ENCODE peak calls at places on chromosomes 11 and 22, in six cellular contexts. Z is tibial artery, S is A172, J is ureter, N is NCI-H1048, Y is nephron progenitor cell. T is an unnamed sample.

GRCh38 chr22:27719535-27720227 is 81.9 kb downstream of the MN1 start:
- DNase-seq in Z (no peak), S (peak; percentile 48), J (peak; percentile 52), N (no peak), Y (no peak), T (no peak)

GRCh38 chr11:12066056-12066798 is 44.2 kb upstream of the MICAL2 start:
- DNase-seq in Z (no peak), S (peak; percentile 100), J (peak; percentile 75), N (no peak), Y (no peak), T (no peak)

GRCh38 chr11:74449369-74449931 is 17.9 kb downstream of the KCNE3 start:
- DNase-seq in Z (no peak), S (peak; percentile 84), J (peak; percentile 57), N (peak; percentile 42), Y (peak; percentile 21), T (peak; percentile 83)

GRCh38 chr11:1279674-1280055 is 29.8 kb downstream of the TOLLIP start:
- DNase-seq in Z (no peak), S (no peak), J (no peak), N (no peak), Y (no peak), T (no peak)

GRCh38 chr11:71239581-71239980 is 12.8 kb downstream of the SHANK2 start:
- DNase-seq in Z (no peak), S (no peak), J (no peak), N (no peak), Y (no peak), T (no peak)

GRCh38 chr22:48177591-48177990 is 1415.1 kb downstream of the TBC1D22A start:
- DNase-seq in Z (no peak), S (no peak), J (no peak), N (no peak), Y (no peak), T (no peak)

GRCh38 chr11:66454253-66454652 is 12.5 kb upstream of the PELI3 start:
- DNase-seq in Z (no peak), S (peak; percentile 74), J (no peak), N (no peak), Y (no peak), T (no peak)

GRCh38 chr11:1435820-1436467 is 46.2 kb downstream of the BRSK2 start:
- DNase-seq in Z (no peak), S (peak; percentile 23), J (no peak), N (no peak), Y (peak; percentile 55), T (peak; percentile 51)

GRCh38 chr11:57309106-57310059 is 15.4 kb downstream of the TNKS1BP1 start:
- DNase-seq in Z (no peak), S (no peak), J (no peak), N (no peak), Y (no peak), T (no peak)

GRCh38 chr22:41579997-41580355 is 9.7 kb downstream of the PMM1 start:
- DNase-seq in Z (no peak), S (no peak), J (no peak), N (no peak), Y (no peak), T (no peak)

GRCh38 chr11:57459112-57460016 is 964 bp upstream of the RTN4RL2 start:
- DNase-seq in Z (no peak), S (no peak), J (peak; percentile 41), N (no peak), Y (peak; percentile 36), T (peak; percentile 45)

GRCh38 chr22:42013385-42013784 is 14.8 kb downstream of the WBP2NL start:
- DNase-seq in Z (no peak), S (no peak), J (no peak), N (no peak), Y (no peak), T (no peak)

GRCh38 chr11:69557266-69557665 is 75.8 kb downstream of the LINC01488 start:
- DNase-seq in Z (no peak), S (no peak), J (no peak), N (no peak), Y (no peak), T (no peak)

GRCh38 chr22:20635227-20635591 is 127.8 kb downstream of the MED15 start:
- DNase-seq in Z (no peak), S (no peak), J (no peak), N (no peak), Y (no peak), T (no peak)

GRCh38 chr11:134349109-134349801 is 17.5 kb downstream of the GLB1L2 start:
- DNase-seq in Z (no peak), S (no peak), J (no peak), N (no peak), Y (no peak), T (no peak)

GRCh38 chr11:60783141-60783484 is 2.0 kb upstream of the MS4A10 start:
- DNase-seq in Z (no peak), S (no peak), J (no peak), N (no peak), Y (no peak), T (no peak)

GRCh38 chr11:7911011-7911410 is 20.1 kb downstream of the OR10A6 start:
- DNase-seq in Z (no peak), S (no peak), J (no peak), N (no peak), Y (no peak), T (no peak)

GRCh38 chr11:122202161-122202950 is 86.3 kb upstream of the BLID start:
- DNase-seq in Z (peak; percentile 70), S (no peak), J (no peak), N (no peak), Y (peak; percentile 25), T (no peak)

GRCh38 chr11:71489311-71490043 is 36.5 kb downstream of the NADSYN1 start:
- DNase-seq in Z (no peak), S (peak; percentile 89), J (peak; percentile 33), N (no peak), Y (no peak), T (no peak)

GRCh38 chr22:34001701-34002466 is 81.6 kb upstream of the LARGE1 start:
- DNase-seq in Z (no peak), S (no peak), J (no peak), N (no peak), Y (no peak), T (no peak)

GRCh38 chr11:45894555-45895247 is 9.2 kb downstream of the MAPK8IP1 start:
- DNase-seq in Z (no peak), S (no peak), J (no peak), N (no peak), Y (no peak), T (no peak)

GRCh38 chr11:73152861-73153483 is 10.9 kb upstream of the FCHSD2 start:
- DNase-seq in Z (peak; percentile 33), S (no peak), J (no peak), N (no peak), Y (no peak), T (peak; percentile 15)

GRCh38 chr11:331332-332060 is 10.8 kb upstream of the IFITM3 start:
- DNase-seq in Z (peak; percentile 49), S (no peak), J (no peak), N (no peak), Y (no peak), T (no peak)

GRCh38 chr11:59012106-59012941 is 73.0 kb downstream of the GLYATL1 start:
- DNase-seq in Z (no peak), S (no peak), J (no peak), N (no peak), Y (no peak), T (no peak)

T was measured in neural progenitor cell.